ENCODE peak calls at places on chromosomes 3 and 15, in four cellular contexts. One of them, this sample, is unnamed.

GRCh38 chr3:195847061-195847950 is 35.6 kb upstream of the MUC4 start:
- DNase-seq in naive thymus-derived CD8-positive, alpha-beta T cell: no peak
- DNase-seq in H7: no peak
- DNase-seq in EL: peak; percentile 78
- DNase-seq in this sample: no peak

GRCh38 chr3:119330858-119331257 is 36.7 kb downstream of the ARHGAP31 start:
- DNase-seq in naive thymus-derived CD8-positive, alpha-beta T cell: no peak
- DNase-seq in H7: no peak
- DNase-seq in EL: no peak
- DNase-seq in this sample: no peak

GRCh38 chr15:35911052-35911780 is 365.3 kb upstream of the DPH6 start:
- DNase-seq in naive thymus-derived CD8-positive, alpha-beta T cell: no peak
- DNase-seq in H7: no peak
- DNase-seq in EL: no peak
- DNase-seq in this sample: no peak

GRCh38 chr15:77225088-77225487 is 154.2 kb upstream of the TSPAN3 start:
- DNase-seq in naive thymus-derived CD8-positive, alpha-beta T cell: no peak
- DNase-seq in H7: no peak
- DNase-seq in EL: no peak
- DNase-seq in this sample: no peak

GRCh38 chr15:40249477-40250303 is 10.8 kb downstream of the PAK6 start:
- DNase-seq in naive thymus-derived CD8-positive, alpha-beta T cell: no peak
- DNase-seq in H7: peak; percentile 28
- DNase-seq in EL: peak; percentile 71
- DNase-seq in this sample: no peak

GRCh38 chr3:172709776-172710708 is 825 bp downstream of the NCEH1 start:
- DNase-seq in naive thymus-derived CD8-positive, alpha-beta T cell: no peak
- DNase-seq in H7: peak; percentile 53
- DNase-seq in EL: peak; percentile 45
- DNase-seq in this sample: peak; percentile 52

GRCh38 chr3:32303051-32303786 is 64.7 kb downstream of the CMTM8 start:
- DNase-seq in naive thymus-derived CD8-positive, alpha-beta T cell: no peak
- DNase-seq in H7: no peak
- DNase-seq in EL: no peak
- DNase-seq in this sample: no peak

GRCh38 chr3:191330309-191330712 is at the start of gene UTS2B:
- DNase-seq in naive thymus-derived CD8-positive, alpha-beta T cell: no peak
- DNase-seq in H7: no peak
- DNase-seq in EL: peak; percentile 92
- DNase-seq in this sample: peak; percentile 13

GRCh38 chr3:54556630-54557029 is 371.2 kb downstream of the LRTM1 start:
- DNase-seq in naive thymus-derived CD8-positive, alpha-beta T cell: no peak
- DNase-seq in H7: no peak
- DNase-seq in EL: no peak
- DNase-seq in this sample: no peak

GRCh38 chr3:177862962-177863491 is 665.7 kb upstream of the TBL1XR1 start:
- DNase-seq in naive thymus-derived CD8-positive, alpha-beta T cell: no peak
- DNase-seq in H7: no peak
- DNase-seq in EL: no peak
- DNase-seq in this sample: no peak

GRCh38 chr3:43246956-43247355 is 39.4 kb upstream of the SNRK start:
- DNase-seq in naive thymus-derived CD8-positive, alpha-beta T cell: no peak
- DNase-seq in H7: no peak
- DNase-seq in EL: no peak
- DNase-seq in this sample: peak; percentile 32

GRCh38 chr3:194908972-194909371 is 223.3 kb downstream of the FAM43A start:
- DNase-seq in naive thymus-derived CD8-positive, alpha-beta T cell: no peak
- DNase-seq in H7: no peak
- DNase-seq in EL: no peak
- DNase-seq in this sample: no peak

GRCh38 chr3:139319428-139320402 is 24.1 kb upstream of the MRPS22 start:
- DNase-seq in naive thymus-derived CD8-positive, alpha-beta T cell: no peak
- DNase-seq in H7: peak; percentile 86
- DNase-seq in EL: no peak
- DNase-seq in this sample: peak; percentile 63

GRCh38 chr3:156681003-156681402 is 6.6 kb downstream of the TIPARP start:
- DNase-seq in naive thymus-derived CD8-positive, alpha-beta T cell: no peak
- DNase-seq in H7: peak; percentile 17
- DNase-seq in EL: peak; percentile 72
- DNase-seq in this sample: peak; percentile 25

GRCh38 chr3:184718431-184718830 is 6.6 kb upstream of the MAGEF1 start:
- DNase-seq in naive thymus-derived CD8-positive, alpha-beta T cell: no peak
- DNase-seq in H7: no peak
- DNase-seq in EL: no peak
- DNase-seq in this sample: no peak

GRCh38 chr3:113736548-113737089 is 9.4 kb downstream of the NAA50 start:
- DNase-seq in naive thymus-derived CD8-positive, alpha-beta T cell: peak; percentile 38
- DNase-seq in H7: peak; percentile 17
- DNase-seq in EL: peak; percentile 72
- DNase-seq in this sample: peak; percentile 45

GRCh38 chr15:80518522-80518921 is 114.3 kb downstream of the ARNT2 start:
- DNase-seq in naive thymus-derived CD8-positive, alpha-beta T cell: no peak
- DNase-seq in H7: no peak
- DNase-seq in EL: no peak
- DNase-seq in this sample: no peak

GRCh38 chr3:152524198-152525140 is 255.7 kb downstream of the MBNL1 start:
- DNase-seq in naive thymus-derived CD8-positive, alpha-beta T cell: peak; percentile 37
- DNase-seq in H7: peak; percentile 12
- DNase-seq in EL: peak; percentile 54
- DNase-seq in this sample: peak; percentile 57

GRCh38 chr3:134426660-134427181 is 52.5 kb upstream of the AMOTL2 start:
- DNase-seq in naive thymus-derived CD8-positive, alpha-beta T cell: no peak
- DNase-seq in H7: no peak
- DNase-seq in EL: peak; percentile 78
- DNase-seq in this sample: no peak

GRCh38 chr15:70067011-70067410 is 30.7 kb downstream of the TLE3 start:
- DNase-seq in naive thymus-derived CD8-positive, alpha-beta T cell: no peak
- DNase-seq in H7: no peak
- DNase-seq in EL: no peak
- DNase-seq in this sample: no peak

GRCh38 chr15:78265752-78266224 is 1.4 kb downstream of the DNAJA4 start:
- DNase-seq in naive thymus-derived CD8-positive, alpha-beta T cell: no peak
- DNase-seq in H7: no peak
- DNase-seq in EL: peak; percentile 39
- DNase-seq in this sample: no peak

GRCh38 chr3:184155644-184156521 is 706 bp downstream of the DVL3 start:
- DNase-seq in naive thymus-derived CD8-positive, alpha-beta T cell: peak; percentile 35
- DNase-seq in H7: peak; percentile 80
- DNase-seq in EL: peak; percentile 42
- DNase-seq in this sample: peak; percentile 62

GRCh38 chr15:89496155-89497098 is at the start of gene RHCG:
- DNase-seq in naive thymus-derived CD8-positive, alpha-beta T cell: no peak
- DNase-seq in H7: peak; percentile 90
- DNase-seq in EL: peak; percentile 16
- DNase-seq in this sample: peak; percentile 77

GRCh38 chr15:75606026-75606425 is 19.5 kb downstream of the SNUPN start:
- DNase-seq in naive thymus-derived CD8-positive, alpha-beta T cell: no peak
- DNase-seq in H7: no peak
- DNase-seq in EL: no peak
- DNase-seq in this sample: no peak

GRCh38 chr3:17645074-17645698 is 97.2 kb downstream of the TBC1D5 start:
- DNase-seq in naive thymus-derived CD8-positive, alpha-beta T cell: peak; percentile 3
- DNase-seq in H7: peak; percentile 9
- DNase-seq in EL: peak; percentile 63
- DNase-seq in this sample: peak; percentile 64

GRCh38 chr3:188558343-188559068 is 404.5 kb downstream of the LPP start:
- DNase-seq in naive thymus-derived CD8-positive, alpha-beta T cell: no peak
- DNase-seq in H7: no peak
- DNase-seq in EL: peak; percentile 34
- DNase-seq in this sample: no peak

GRCh38 chr15:70355275-70355795 is 257.6 kb upstream of the TLE3 start:
- DNase-seq in naive thymus-derived CD8-positive, alpha-beta T cell: no peak
- DNase-seq in H7: peak; percentile 68
- DNase-seq in EL: no peak
- DNase-seq in this sample: no peak

GRCh38 chr15:73683624-73684536 is at the start of gene CD276:
- DNase-seq in naive thymus-derived CD8-positive, alpha-beta T cell: no peak
- DNase-seq in H7: peak; percentile 98
- DNase-seq in EL: peak; percentile 76
- DNase-seq in this sample: peak; percentile 93

This sample was measured in neural progenitor cell.